ENCODE peak calls at places on chromosomes 5 and 9, in six cellular contexts. One of them, this sample, is unnamed.

GRCh38 chr5:97102010-97102470 is 40.4 kb downstream of the LIX1 start:
- DNase-seq in left ventricle myocardium inferior: no peak
- DNase-seq in endothelial cell of umbilical vein: no peak
- DNase-seq in SK-N-SH: no peak
- DNase-seq in stomach: no peak
- DNase-seq in lung: no peak
- DNase-seq in this sample: no peak

GRCh38 chr9:4238522-4238921 is 61.3 kb downstream of the GLIS3 start:
- DNase-seq in left ventricle myocardium inferior: no peak
- DNase-seq in endothelial cell of umbilical vein: no peak
- DNase-seq in SK-N-SH: no peak
- DNase-seq in stomach: no peak
- DNase-seq in lung: no peak
- DNase-seq in this sample: no peak

GRCh38 chr5:148374693-148375360 is 8.9 kb upstream of the FBXO38 start:
- DNase-seq in left ventricle myocardium inferior: no peak
- DNase-seq in endothelial cell of umbilical vein: peak; percentile 66
- DNase-seq in SK-N-SH: peak; percentile 31
- DNase-seq in stomach: peak; percentile 42
- DNase-seq in lung: peak; percentile 60
- DNase-seq in this sample: peak; percentile 47

GRCh38 chr9:117411547-117411946 is 3.3 kb downstream of the ASTN2 start:
- DNase-seq in left ventricle myocardium inferior: no peak
- DNase-seq in endothelial cell of umbilical vein: no peak
- DNase-seq in SK-N-SH: peak; percentile 74
- DNase-seq in stomach: peak; percentile 71
- DNase-seq in lung: no peak
- DNase-seq in this sample: peak; percentile 67

GRCh38 chr5:131418846-131419245 is 155.0 kb downstream of the CDC42SE2 start:
- DNase-seq in left ventricle myocardium inferior: no peak
- DNase-seq in endothelial cell of umbilical vein: no peak
- DNase-seq in SK-N-SH: no peak
- DNase-seq in stomach: no peak
- DNase-seq in lung: no peak
- DNase-seq in this sample: no peak

GRCh38 chr9:82934949-82935348 is 128.0 kb downstream of the RASEF start:
- DNase-seq in left ventricle myocardium inferior: no peak
- DNase-seq in endothelial cell of umbilical vein: peak; percentile 24
- DNase-seq in SK-N-SH: no peak
- DNase-seq in stomach: no peak
- DNase-seq in lung: no peak
- DNase-seq in this sample: no peak

GRCh38 chr9:14203366-14204056 is 110.4 kb downstream of the NFIB start:
- DNase-seq in left ventricle myocardium inferior: peak; percentile 74
- DNase-seq in endothelial cell of umbilical vein: peak; percentile 88
- DNase-seq in SK-N-SH: peak; percentile 22
- DNase-seq in stomach: peak; percentile 80
- DNase-seq in lung: peak; percentile 46
- DNase-seq in this sample: peak; percentile 61

GRCh38 chr5:77180167-77181081 is 30.1 kb upstream of the PDE8B start:
- DNase-seq in left ventricle myocardium inferior: peak; percentile 17
- DNase-seq in endothelial cell of umbilical vein: no peak
- DNase-seq in SK-N-SH: peak; percentile 73
- DNase-seq in stomach: peak; percentile 67
- DNase-seq in lung: no peak
- DNase-seq in this sample: peak; percentile 18

GRCh38 chr5:10600629-10601245 is 36.9 kb downstream of the ANKRD33B start:
- DNase-seq in left ventricle myocardium inferior: no peak
- DNase-seq in endothelial cell of umbilical vein: no peak
- DNase-seq in SK-N-SH: no peak
- DNase-seq in stomach: no peak
- DNase-seq in lung: no peak
- DNase-seq in this sample: no peak

GRCh38 chr5:180330810-180331646 is 22.1 kb downstream of the GFPT2 start:
- DNase-seq in left ventricle myocardium inferior: peak; percentile 59
- DNase-seq in endothelial cell of umbilical vein: peak; percentile 41
- DNase-seq in SK-N-SH: no peak
- DNase-seq in stomach: peak; percentile 31
- DNase-seq in lung: peak; percentile 61
- DNase-seq in this sample: no peak

GRCh38 chr5:149546974-149547373 is 4.3 kb downstream of the CSNK1A1 start:
- DNase-seq in left ventricle myocardium inferior: no peak
- DNase-seq in endothelial cell of umbilical vein: no peak
- DNase-seq in SK-N-SH: no peak
- DNase-seq in stomach: no peak
- DNase-seq in lung: no peak
- DNase-seq in this sample: peak; percentile 81

GRCh38 chr5:121853853-121854252 is 2.2 kb downstream of the FTMT start:
- DNase-seq in left ventricle myocardium inferior: no peak
- DNase-seq in endothelial cell of umbilical vein: no peak
- DNase-seq in SK-N-SH: no peak
- DNase-seq in stomach: no peak
- DNase-seq in lung: no peak
- DNase-seq in this sample: no peak

GRCh38 chr5:98771389-98772109 is 1.9 kb upstream of the RGMB start:
- DNase-seq in left ventricle myocardium inferior: no peak
- DNase-seq in endothelial cell of umbilical vein: peak; percentile 92
- DNase-seq in SK-N-SH: peak; percentile 75
- DNase-seq in stomach: peak; percentile 70
- DNase-seq in lung: peak; percentile 70
- DNase-seq in this sample: peak; percentile 77

GRCh38 chr5:1511651-1512540 is 11.9 kb downstream of the LPCAT1 start:
- DNase-seq in left ventricle myocardium inferior: peak; percentile 12
- DNase-seq in endothelial cell of umbilical vein: no peak
- DNase-seq in SK-N-SH: no peak
- DNase-seq in stomach: peak; percentile 24
- DNase-seq in lung: peak; percentile 28
- DNase-seq in this sample: no peak

GRCh38 chr5:95760291-95761191 is 29.4 kb downstream of the RHOBTB3 start:
- DNase-seq in left ventricle myocardium inferior: no peak
- DNase-seq in endothelial cell of umbilical vein: peak; percentile 78
- DNase-seq in SK-N-SH: no peak
- DNase-seq in stomach: no peak
- DNase-seq in lung: no peak
- DNase-seq in this sample: no peak

GRCh38 chr5:115377468-115378217 is 81.2 kb upstream of the CCDC112 start:
- DNase-seq in left ventricle myocardium inferior: no peak
- DNase-seq in endothelial cell of umbilical vein: peak; percentile 51
- DNase-seq in SK-N-SH: no peak
- DNase-seq in stomach: no peak
- DNase-seq in lung: no peak
- DNase-seq in this sample: no peak

GRCh38 chr5:38456657-38457056 is 99.8 kb downstream of the LIFR start:
- DNase-seq in left ventricle myocardium inferior: no peak
- DNase-seq in endothelial cell of umbilical vein: no peak
- DNase-seq in SK-N-SH: peak; percentile 40
- DNase-seq in stomach: no peak
- DNase-seq in lung: no peak
- DNase-seq in this sample: no peak

GRCh38 chr5:145502906-145503305 is 332.2 kb downstream of the PRELID2 start:
- DNase-seq in left ventricle myocardium inferior: no peak
- DNase-seq in endothelial cell of umbilical vein: no peak
- DNase-seq in SK-N-SH: peak; percentile 23
- DNase-seq in stomach: no peak
- DNase-seq in lung: no peak
- DNase-seq in this sample: no peak

GRCh38 chr9:97768731-97769130 is 71.6 kb upstream of the XPA start:
- DNase-seq in left ventricle myocardium inferior: no peak
- DNase-seq in endothelial cell of umbilical vein: no peak
- DNase-seq in SK-N-SH: no peak
- DNase-seq in stomach: no peak
- DNase-seq in lung: no peak
- DNase-seq in this sample: no peak

GRCh38 chr9:6214903-6215302 is 704 bp upstream of the IL33 start:
- DNase-seq in left ventricle myocardium inferior: no peak
- DNase-seq in endothelial cell of umbilical vein: peak; percentile 79
- DNase-seq in SK-N-SH: no peak
- DNase-seq in stomach: no peak
- DNase-seq in lung: no peak
- DNase-seq in this sample: no peak

DNA sequence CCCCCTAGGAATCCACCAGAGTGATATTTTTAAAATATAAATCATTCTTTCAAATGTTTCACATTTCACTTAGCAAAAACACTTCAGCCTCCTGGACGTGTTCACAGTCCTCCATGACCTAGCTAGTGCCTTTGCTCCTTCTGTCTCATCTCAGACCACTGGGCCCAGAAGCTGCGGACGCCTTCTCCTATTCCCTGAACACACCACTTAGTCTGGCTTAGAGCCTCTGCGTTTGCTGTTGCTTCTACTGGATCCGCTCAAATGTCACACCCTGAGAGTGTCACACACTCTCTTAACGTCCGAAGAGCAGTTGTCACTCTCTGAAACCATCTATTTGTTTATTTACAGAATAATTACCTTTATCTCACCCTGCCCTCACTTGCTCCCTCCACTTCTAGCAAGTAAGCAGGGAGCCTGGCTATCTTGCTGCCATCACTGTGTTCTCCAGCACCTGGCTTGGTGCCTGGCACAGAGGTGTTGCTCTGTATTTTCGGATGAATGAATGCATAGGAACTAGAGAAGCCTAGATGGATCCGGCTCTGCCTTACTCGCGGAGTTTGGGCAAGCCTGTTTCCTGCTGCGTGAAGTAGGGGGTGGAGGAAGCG is 1.2 kb upstream of the GRK6 start:
- DNase-seq in left ventricle myocardium inferior: no peak
- DNase-seq in endothelial cell of umbilical vein: no peak
- DNase-seq in SK-N-SH: no peak
- DNase-seq in stomach: peak; percentile 46
- DNase-seq in lung: no peak
- DNase-seq in this sample: peak; percentile 31
- H3K4me3 ChIP-seq in left ventricle myocardium inferior: peak overlapping the region; percentile 69
- H3K4me3 ChIP-seq in endothelial cell of umbilical vein: peak overlapping the region; percentile 51
- H3K4me3 ChIP-seq in SK-N-SH: peak overlapping the region; percentile 53
- H3K4me3 ChIP-seq in stomach: peak overlapping the region; percentile 51
- H3K4me3 ChIP-seq in lung: no peak overlapping the region
- H3K4me3 ChIP-seq in this sample: peak overlapping the region; percentile 56

DNA sequence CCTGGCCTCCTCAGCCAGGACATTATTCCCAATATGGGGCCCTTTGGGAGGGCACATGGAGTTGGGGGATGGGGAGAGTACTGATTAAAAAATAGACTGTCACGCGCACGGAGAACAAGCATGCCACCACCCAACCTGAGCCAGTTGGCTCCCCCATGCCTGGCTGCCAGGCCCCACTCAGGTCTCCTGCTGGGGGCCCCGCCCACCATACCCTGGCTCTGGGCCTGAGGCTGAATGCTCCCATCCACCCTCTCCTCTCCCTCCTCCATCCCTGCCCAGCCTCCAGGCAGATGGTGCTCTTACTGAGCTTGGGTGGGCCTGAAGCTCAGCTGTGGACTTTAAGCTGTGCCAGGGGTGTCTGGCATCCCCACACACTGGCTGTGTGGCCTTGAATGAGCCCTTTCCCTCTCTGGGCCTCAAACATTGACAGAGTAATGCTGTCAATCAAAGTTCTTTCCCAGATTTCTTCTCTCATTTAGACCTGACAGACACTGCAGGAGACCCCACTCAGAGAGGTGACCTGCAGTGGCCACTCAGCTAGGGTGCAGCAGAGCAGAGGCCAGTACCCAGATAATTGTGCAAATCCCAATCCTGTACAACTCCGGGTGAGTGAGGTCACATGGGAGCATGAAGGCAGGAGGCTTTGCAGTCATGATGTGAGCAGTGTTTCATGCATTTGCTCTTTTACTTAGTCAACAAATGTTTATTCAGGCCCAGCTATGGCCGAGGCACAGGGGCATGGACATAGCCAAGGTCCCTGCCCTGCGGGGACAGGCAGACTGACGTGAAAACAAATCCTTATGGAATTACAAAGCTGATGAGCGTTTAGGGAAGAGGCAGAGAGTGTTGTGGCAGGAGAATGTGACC is 9.8 kb upstream of the SYNPO start:
- DNase-seq in left ventricle myocardium inferior: peak; percentile 85
- DNase-seq in endothelial cell of umbilical vein: no peak
- DNase-seq in SK-N-SH: no peak
- DNase-seq in stomach: no peak
- DNase-seq in lung: no peak
- DNase-seq in this sample: no peak
- H3K4me1 ChIP-seq in left ventricle myocardium inferior: peaks cover 85% of the 10 kb centered on the region
- H3K4me1 ChIP-seq in endothelial cell of umbilical vein: peaks cover 26% of the 10 kb centered on the region
- H3K4me1 ChIP-seq in SK-N-SH: peaks cover 45% of the 10 kb centered on the region
- H3K4me1 ChIP-seq in stomach: peaks cover 84% of the 10 kb centered on the region
- H3K4me1 ChIP-seq in lung: peaks cover 7% of the 10 kb centered on the region
- H3K4me1 ChIP-seq in this sample: no peaks in the 10 kb centered on the region

DNA sequence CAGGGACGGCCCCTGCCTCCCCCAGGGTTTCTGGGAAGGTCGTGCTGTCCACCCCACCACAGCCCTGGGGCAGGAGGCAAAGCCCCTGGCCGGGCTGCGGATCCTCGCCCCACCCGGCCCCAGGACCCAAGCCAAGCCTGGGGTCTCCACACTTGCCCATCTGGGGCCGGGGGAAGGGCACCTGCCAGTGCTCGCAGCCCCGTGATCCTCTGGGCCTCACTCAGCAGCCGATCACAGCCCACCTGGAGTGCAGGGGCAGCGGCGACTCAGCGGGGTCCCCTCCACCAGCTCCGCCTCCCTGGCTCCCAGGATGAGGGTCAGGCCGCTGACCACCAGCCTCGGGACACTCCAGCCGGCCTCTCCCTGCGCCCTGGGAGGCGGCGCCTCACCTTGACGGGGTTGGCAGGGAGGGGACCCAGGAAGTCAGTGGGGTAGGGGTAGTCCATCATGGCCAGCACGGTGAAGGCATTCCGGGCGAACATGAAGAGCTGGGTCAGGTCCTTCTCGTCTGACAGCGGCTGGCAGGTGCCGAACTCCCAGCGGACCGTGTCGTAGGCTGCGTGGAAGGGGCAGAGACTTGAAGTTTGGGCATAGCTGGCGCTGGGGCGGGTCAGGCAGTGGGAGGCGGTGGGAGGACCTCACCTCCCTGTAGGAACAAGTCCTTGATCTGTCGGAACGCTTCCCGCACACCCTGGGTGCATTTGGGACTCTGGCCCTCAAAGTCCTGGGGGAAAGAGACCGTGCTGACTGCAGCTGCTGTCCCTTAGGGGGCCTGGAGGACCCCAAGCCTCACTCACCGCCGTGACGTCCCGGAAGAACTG is 1.8 kb downstream of the DPP7 start:
- DNase-seq in left ventricle myocardium inferior: no peak
- DNase-seq in endothelial cell of umbilical vein: no peak
- DNase-seq in SK-N-SH: no peak
- DNase-seq in stomach: no peak
- DNase-seq in lung: no peak
- DNase-seq in this sample: no peak
- H3K4me3 ChIP-seq in left ventricle myocardium inferior: peak overlapping the region; percentile 94
- H3K4me3 ChIP-seq in endothelial cell of umbilical vein: no peak overlapping the region
- H3K4me3 ChIP-seq in SK-N-SH: no peak overlapping the region
- H3K4me3 ChIP-seq in stomach: no peak overlapping the region
- H3K4me3 ChIP-seq in lung: no peak overlapping the region
- H3K4me3 ChIP-seq in this sample: no peak overlapping the region

DNA sequence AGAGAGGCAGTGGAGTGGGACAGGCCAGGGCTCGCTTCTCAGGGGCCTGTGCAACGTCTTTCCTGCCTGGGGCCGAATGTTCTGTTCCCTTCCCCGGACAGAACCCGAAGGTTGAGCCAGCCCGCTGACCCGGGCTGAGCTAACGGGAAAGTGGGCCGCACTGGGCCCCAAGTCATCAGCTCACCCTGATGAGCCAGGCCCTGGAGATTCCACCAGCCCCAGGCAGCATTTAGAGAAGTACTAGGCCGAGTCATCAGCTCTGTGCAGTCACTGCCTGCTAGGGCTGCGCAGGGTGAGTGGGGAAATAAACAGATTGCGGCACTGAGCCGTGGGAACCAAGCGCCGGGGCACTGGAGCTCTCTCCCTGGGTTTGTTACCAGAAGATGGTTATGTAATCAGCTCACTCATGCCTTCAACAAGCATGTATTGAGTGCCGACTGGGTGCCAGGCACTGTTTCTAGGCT is 29.1 kb upstream of the DUSP1 start:
- DNase-seq in left ventricle myocardium inferior: peak; percentile 65
- DNase-seq in endothelial cell of umbilical vein: no peak
- DNase-seq in SK-N-SH: no peak
- DNase-seq in stomach: peak; percentile 58
- DNase-seq in lung: peak; percentile 84
- DNase-seq in this sample: no peak
- H3K4me1 ChIP-seq in left ventricle myocardium inferior: peaks cover 9% of the 10 kb centered on the region
- H3K4me1 ChIP-seq in endothelial cell of umbilical vein: peaks cover 41% of the 10 kb centered on the region
- H3K4me1 ChIP-seq in SK-N-SH: no peaks in the 10 kb centered on the region
- H3K4me1 ChIP-seq in stomach: peaks cover 56% of the 10 kb centered on the region
- H3K4me1 ChIP-seq in lung: no peaks in the 10 kb centered on the region
- H3K4me1 ChIP-seq in this sample: no peaks in the 10 kb centered on the region